ENCODE peak calls at places on chromosomes 2 and 18, in eight cellular contexts. C, Y, M, I, S, H, D and K are unnamed samples.

GRCh38 chr2:235908826-235909225 is 259.4 kb downstream of the GBX2 start:
- DNase-seq in I (no peak), Y (no peak), C (no peak), S (no peak), M (no peak), H (no peak), D (peak; percentile 56), K (peak; percentile 20)

GRCh38 chr2:195612515-195613495 is 44.2 kb upstream of the SLC39A10 start:
- DNase-seq in H (peak; percentile 67), Y (no peak), I (peak; percentile 69), S (peak; percentile 79), D (no peak), M (no peak), C (no peak), K (no peak)

GRCh38 chr2:44938287-44939073 is 3.0 kb upstream of the SIX3 start:
- DNase-seq in I (no peak), D (no peak), S (no peak), M (no peak), H (peak; percentile 23), C (no peak), Y (no peak), K (peak; percentile 54)

GRCh38 chr2:39368846-39369245 is 68.2 kb downstream of the MAP4K3 start:
- DNase-seq in C (no peak), I (no peak), Y (no peak), S (no peak), D (no peak), H (no peak), M (no peak), K (peak; percentile 6)

GRCh38 chr2:25481381-25482310 is 139.9 kb upstream of the DNMT3A start:
- DNase-seq in Y (no peak), S (no peak), D (no peak), M (no peak), I (peak; percentile 46), C (no peak), H (no peak), K (no peak)

GRCh38 chr2:142920579-142920978 is 43.1 kb downstream of the KYNU start:
- DNase-seq in S (no peak), Y (no peak), D (no peak), I (no peak), M (no peak), H (peak; percentile 31), C (no peak), K (no peak)

GRCh38 chr2:20355131-20355530 is 4.5 kb upstream of the PUM2 start:
- DNase-seq in C (no peak), S (no peak), M (no peak), H (no peak), I (no peak), Y (peak; percentile 55), D (no peak), K (no peak)

GRCh38 chr2:128260239-128261138 is 58.2 kb downstream of the HS6ST1 start:
- DNase-seq in C (no peak), D (no peak), S (peak; percentile 72), M (peak; percentile 4), H (peak; percentile 32), Y (no peak), I (peak; percentile 86), K (no peak)

GRCh38 chr2:69915050-69915945 is at the start of gene MXD1:
- DNase-seq in H (peak; percentile 16), S (peak; percentile 18), C (no peak), M (no peak), I (no peak), Y (no peak), D (peak; percentile 36), K (peak; percentile 3)

GRCh38 chr2:104790901-104791495 is 62.9 kb upstream of the POU3F3 start:
- DNase-seq in D (no peak), H (no peak), C (no peak), S (no peak), Y (no peak), M (no peak), I (no peak), K (no peak)

GRCh38 chr2:236874866-236875481 is 210.7 kb upstream of the COPS8 start:
- DNase-seq in C (no peak), M (no peak), S (no peak), I (no peak), D (no peak), H (no peak), Y (no peak), K (no peak)

GRCh38 chr2:61995059-61995458 is 89.6 kb downstream of the COMMD1 start:
- DNase-seq in Y (no peak), C (no peak), I (no peak), M (no peak), H (no peak), S (no peak), D (no peak), K (no peak)

GRCh38 chr18:74840492-74841167 is 243.0 kb downstream of the ZNF407 start:
- DNase-seq in D (no peak), M (no peak), C (no peak), S (no peak), I (peak; percentile 89), Y (no peak), H (peak; percentile 81), K (no peak)

GRCh38 chr2:68110102-68110501 is 47.3 kb upstream of the C1D start:
- DNase-seq in C (no peak), M (no peak), I (peak; percentile 27), H (peak; percentile 12), D (no peak), S (no peak), Y (no peak), K (no peak)